ENCODE peak calls at places on chromosome 1, in five cellular contexts. C is BJ, U is NCI-H1930, V is upper lobe of right lung, P is right atrium auricular region. Y is an unnamed sample.

GRCh38 chr1:152479792-152480595 is 30.6 kb upstream of the LCE5A start:
- DNase-seq in C (no peak), U (peak), V (peak), P (no peak), Y (no peak)

GRCh38 chr1:229843627-229844238 is 217.7 kb downstream of the URB2 start:
- DNase-seq in C (no peak), U (peak), V (no peak), P (no peak), Y (no peak)

GRCh38 chr1:53946252-53947171 is at the start of gene LRRC42:
- DNase-seq in C (no peak), U (no peak), V (no peak), P (no peak), Y (no peak)

GRCh38 chr1:24724345-24725208 is 20.7 kb upstream of the CLIC4 start:
- DNase-seq in C (no peak), U (no peak), V (no peak), P (no peak), Y (no peak)

GRCh38 chr1:6507461-6507911 is 16.0 kb upstream of the PLEKHG5 start:
- DNase-seq in C (no peak), U (no peak), V (no peak), P (no peak), Y (no peak)

GRCh38 chr1:80054129-80054528 is 1047.6 kb upstream of the ADGRL4 start:
- DNase-seq in C (peak), U (no peak), V (no peak), P (no peak), Y (no peak)

GRCh38 chr1:18965206-18966173 is 9.0 kb upstream of the IFFO2 start:
- DNase-seq in C (peak), U (no peak), V (peak), P (no peak), Y (no peak)

GRCh38 chr1:28642056-28642846 is 616 bp downstream of the TAF12 start:
- DNase-seq in C (no peak), U (no peak), V (no peak), P (no peak), Y (no peak)

GRCh38 chr1:106173101-106173500 is 883.4 kb upstream of the PRMT6 start:
- DNase-seq in C (no peak), U (no peak), V (no peak), P (no peak), Y (no peak)

GRCh38 chr1:51519857-51520699 is 1.0 kb upstream of the EPS15 start:
- DNase-seq in C (peak), U (no peak), V (no peak), P (no peak), Y (no peak)